ENCODE peak calls at places on chromosomes 6 and 20, in eight cellular contexts. One of them, this sample, is unnamed.
A peak's percentile ranks its signal among the peaks of the same experiment; 100 is the strongest.

GRCh38 chr20:33162753-33163152 is 5.2 kb upstream of the BPIFA2 start:
- DNase-seq in psoas muscle: no peak
- DNase-seq in aorta: no peak
- DNase-seq in upper lobe of left lung: no peak
- DNase-seq in GM23248: no peak
- DNase-seq in fibroblast of lung: no peak
- DNase-seq in IMR-90: no peak
- DNase-seq in tibial artery: no peak
- DNase-seq in this sample: no peak

GRCh38 chr6:91826128-91826527 is 1239.3 kb upstream of the MAP3K7 start:
- DNase-seq in upper lobe of left lung: no peak
- DNase-seq in aorta: no peak
- DNase-seq in psoas muscle: no peak
- DNase-seq in tibial artery: no peak
- DNase-seq in GM23248: no peak
- DNase-seq in IMR-90: no peak
- DNase-seq in fibroblast of lung: no peak
- DNase-seq in this sample: no peak

GRCh38 chr6:13190391-13190790 is 137.9 kb downstream of the TBC1D7 start:
- DNase-seq in aorta: no peak
- DNase-seq in tibial artery: no peak
- DNase-seq in GM23248: peak; percentile 18
- DNase-seq in upper lobe of left lung: no peak
- DNase-seq in IMR-90: no peak
- DNase-seq in psoas muscle: no peak
- DNase-seq in fibroblast of lung: no peak
- DNase-seq in this sample: no peak

GRCh38 chr6:122180132-122180531 is 219.3 kb upstream of the HSF2 start:
- DNase-seq in tibial artery: no peak
- DNase-seq in IMR-90: peak; percentile 13
- DNase-seq in GM23248: peak; percentile 28
- DNase-seq in upper lobe of left lung: no peak
- DNase-seq in fibroblast of lung: peak; percentile 20
- DNase-seq in aorta: no peak
- DNase-seq in psoas muscle: no peak
- DNase-seq in this sample: no peak

GRCh38 chr6:2725999-2726567 is 24.6 kb downstream of the MYLK4 start:
- DNase-seq in upper lobe of left lung: peak; percentile 32
- DNase-seq in IMR-90: peak; percentile 78
- DNase-seq in psoas muscle: no peak
- DNase-seq in fibroblast of lung: peak; percentile 51
- DNase-seq in tibial artery: no peak
- DNase-seq in aorta: no peak
- DNase-seq in GM23248: peak; percentile 69
- DNase-seq in this sample: no peak

GRCh38 chr6:129857838-129858237 is 3.3 kb downstream of the TMEM244 start:
- DNase-seq in aorta: no peak
- DNase-seq in GM23248: no peak
- DNase-seq in upper lobe of left lung: no peak
- DNase-seq in fibroblast of lung: no peak
- DNase-seq in IMR-90: no peak
- DNase-seq in psoas muscle: no peak
- DNase-seq in tibial artery: no peak
- DNase-seq in this sample: no peak

GRCh38 chr6:62393608-62394007 is 107.6 kb upstream of the KHDRBS2 start:
- DNase-seq in psoas muscle: no peak
- DNase-seq in upper lobe of left lung: no peak
- DNase-seq in tibial artery: no peak
- DNase-seq in aorta: no peak
- DNase-seq in IMR-90: no peak
- DNase-seq in fibroblast of lung: no peak
- DNase-seq in GM23248: no peak
- DNase-seq in this sample: no peak

GRCh38 chr6:12348530-12349511 is 58.7 kb downstream of the EDN1 start:
- DNase-seq in IMR-90: peak; percentile 82
- DNase-seq in tibial artery: no peak
- DNase-seq in aorta: no peak
- DNase-seq in upper lobe of left lung: peak; percentile 38
- DNase-seq in psoas muscle: no peak
- DNase-seq in GM23248: peak; percentile 78
- DNase-seq in fibroblast of lung: peak; percentile 33
- DNase-seq in this sample: no peak

GRCh38 chr20:12570371-12570770 is 438.4 kb upstream of the SPTLC3 start:
- DNase-seq in fibroblast of lung: no peak
- DNase-seq in upper lobe of left lung: no peak
- DNase-seq in aorta: no peak
- DNase-seq in GM23248: no peak
- DNase-seq in tibial artery: no peak
- DNase-seq in IMR-90: no peak
- DNase-seq in psoas muscle: no peak
- DNase-seq in this sample: no peak

GRCh38 chr20:19936801-19937583 is 80.2 kb upstream of the NAA20 start:
- DNase-seq in tibial artery: no peak
- DNase-seq in aorta: no peak
- DNase-seq in IMR-90: no peak
- DNase-seq in fibroblast of lung: no peak
- DNase-seq in GM23248: no peak
- DNase-seq in upper lobe of left lung: peak; percentile 38
- DNase-seq in psoas muscle: peak; percentile 61
- DNase-seq in this sample: no peak

GRCh38 chr6:4640139-4640538 is 136.1 kb upstream of the CDYL start:
- DNase-seq in IMR-90: peak; percentile 89
- DNase-seq in aorta: no peak
- DNase-seq in GM23248: peak; percentile 58
- DNase-seq in upper lobe of left lung: no peak
- DNase-seq in fibroblast of lung: peak; percentile 45
- DNase-seq in tibial artery: no peak
- DNase-seq in psoas muscle: no peak
- DNase-seq in this sample: no peak

GRCh38 chr6:4647414-4648365 is 128.5 kb upstream of the CDYL start:
- DNase-seq in IMR-90: peak; percentile 84
- DNase-seq in aorta: peak; percentile 91
- DNase-seq in psoas muscle: peak; percentile 92
- DNase-seq in upper lobe of left lung: peak; percentile 77
- DNase-seq in GM23248: peak; percentile 80
- DNase-seq in tibial artery: peak; percentile 74
- DNase-seq in fibroblast of lung: peak; percentile 82
- DNase-seq in this sample: no peak

GRCh38 chr20:34618676-34619075 is 58.2 kb downstream of the PIGU start:
- DNase-seq in upper lobe of left lung: no peak
- DNase-seq in GM23248: no peak
- DNase-seq in fibroblast of lung: no peak
- DNase-seq in psoas muscle: no peak
- DNase-seq in tibial artery: no peak
- DNase-seq in aorta: no peak
- DNase-seq in IMR-90: no peak
- DNase-seq in this sample: no peak

GRCh38 chr20:22374066-22374465 is 210.3 kb downstream of the FOXA2 start:
- DNase-seq in psoas muscle: no peak
- DNase-seq in IMR-90: no peak
- DNase-seq in upper lobe of left lung: no peak
- DNase-seq in aorta: no peak
- DNase-seq in tibial artery: no peak
- DNase-seq in fibroblast of lung: no peak
- DNase-seq in GM23248: no peak
- DNase-seq in this sample: no peak

GRCh38 chr6:131721161-131721560 is 10.3 kb upstream of the CTAGE9 start:
- DNase-seq in upper lobe of left lung: no peak
- DNase-seq in IMR-90: no peak
- DNase-seq in GM23248: no peak
- DNase-seq in aorta: no peak
- DNase-seq in psoas muscle: no peak
- DNase-seq in fibroblast of lung: no peak
- DNase-seq in tibial artery: no peak
- DNase-seq in this sample: no peak

GRCh38 chr6:36516559-36516958 is 30.7 kb downstream of the STK38 start:
- DNase-seq in tibial artery: no peak
- DNase-seq in fibroblast of lung: no peak
- DNase-seq in aorta: no peak
- DNase-seq in IMR-90: no peak
- DNase-seq in upper lobe of left lung: no peak
- DNase-seq in psoas muscle: no peak
- DNase-seq in GM23248: no peak
- DNase-seq in this sample: no peak

GRCh38 chr6:135922170-135922569 is 70.7 kb downstream of the PDE7B start:
- DNase-seq in fibroblast of lung: peak; percentile 99
- DNase-seq in psoas muscle: no peak
- DNase-seq in IMR-90: peak; percentile 98
- DNase-seq in upper lobe of left lung: peak; percentile 29
- DNase-seq in tibial artery: peak; percentile 35
- DNase-seq in GM23248: peak; percentile 98
- DNase-seq in aorta: no peak
- DNase-seq in this sample: no peak

GRCh38 chr6:63533026-63533425 is 39.3 kb upstream of the LOC128125822 start:
- DNase-seq in aorta: no peak
- DNase-seq in fibroblast of lung: no peak
- DNase-seq in IMR-90: no peak
- DNase-seq in psoas muscle: no peak
- DNase-seq in GM23248: no peak
- DNase-seq in tibial artery: no peak
- DNase-seq in upper lobe of left lung: no peak
- DNase-seq in this sample: no peak

GRCh38 chr6:5997420-5998093 is 9.2 kb downstream of the NRN1 start:
- DNase-seq in fibroblast of lung: no peak
- DNase-seq in aorta: no peak
- DNase-seq in upper lobe of left lung: no peak
- DNase-seq in GM23248: peak; percentile 79
- DNase-seq in psoas muscle: peak; percentile 56
- DNase-seq in IMR-90: no peak
- DNase-seq in tibial artery: no peak
- DNase-seq in this sample: no peak

GRCh38 chr20:38610521-38610920 is 8.9 kb downstream of the ARHGAP40 start:
- DNase-seq in psoas muscle: no peak
- DNase-seq in fibroblast of lung: no peak
- DNase-seq in IMR-90: peak; percentile 6
- DNase-seq in tibial artery: no peak
- DNase-seq in aorta: no peak
- DNase-seq in GM23248: peak; percentile 26
- DNase-seq in upper lobe of left lung: no peak
- DNase-seq in this sample: no peak

GRCh38 chr6:87029711-87030314 is 65.1 kb downstream of the CGA start:
- DNase-seq in tibial artery: no peak
- DNase-seq in aorta: no peak
- DNase-seq in upper lobe of left lung: no peak
- DNase-seq in GM23248: peak; percentile 70
- DNase-seq in fibroblast of lung: peak; percentile 77
- DNase-seq in IMR-90: peak; percentile 72
- DNase-seq in psoas muscle: no peak
- DNase-seq in this sample: no peak

GRCh38 chr6:91715171-91715805 is 1128.4 kb upstream of the MAP3K7 start:
- DNase-seq in tibial artery: no peak
- DNase-seq in IMR-90: no peak
- DNase-seq in aorta: no peak
- DNase-seq in psoas muscle: no peak
- DNase-seq in GM23248: no peak
- DNase-seq in fibroblast of lung: no peak
- DNase-seq in upper lobe of left lung: no peak
- DNase-seq in this sample: no peak

DNA sequence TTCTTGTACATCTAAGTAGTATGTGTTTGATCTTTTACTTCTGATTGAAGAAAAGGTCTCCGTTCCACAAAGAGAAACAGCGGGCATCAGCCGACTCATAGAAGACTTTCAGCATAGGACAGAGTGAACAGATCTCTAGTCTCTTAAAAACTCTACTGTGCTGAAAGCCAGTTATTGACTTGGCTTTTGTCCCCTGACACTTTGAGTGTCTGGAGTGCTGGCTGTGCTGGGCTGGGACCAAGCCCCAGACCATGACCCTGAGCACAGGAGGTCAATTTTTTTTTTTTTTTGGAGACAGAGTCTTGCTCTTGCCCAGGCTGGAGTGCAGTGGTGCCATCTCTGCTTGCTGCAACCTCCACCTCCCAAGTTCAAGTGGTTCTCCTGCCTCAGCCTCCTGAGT is 27.8 kb downstream of the MYBL2 start:
- DNase-seq in fibroblast of lung: no peak
- DNase-seq in aorta: no peak
- DNase-seq in GM23248: no peak
- DNase-seq in IMR-90: no peak
- DNase-seq in upper lobe of left lung: no peak
- DNase-seq in psoas muscle: no peak
- DNase-seq in tibial artery: no peak
- DNase-seq in this sample: no peak
- H3K36me3 ChIP-seq in fibroblast of lung: no peaks in the 10 kb centered on the region
- H3K36me3 ChIP-seq in aorta: no peaks in the 10 kb centered on the region
- H3K36me3 ChIP-seq in GM23248: no peaks in the 10 kb centered on the region
- H3K36me3 ChIP-seq in IMR-90: no peaks in the 10 kb centered on the region
- H3K36me3 ChIP-seq in upper lobe of left lung: no peaks in the 10 kb centered on the region
- H3K36me3 ChIP-seq in psoas muscle: no peaks in the 10 kb centered on the region
- H3K36me3 ChIP-seq in tibial artery: no peaks in the 10 kb centered on the region
- H3K36me3 ChIP-seq in this sample: no peaks in the 10 kb centered on the region

DNA sequence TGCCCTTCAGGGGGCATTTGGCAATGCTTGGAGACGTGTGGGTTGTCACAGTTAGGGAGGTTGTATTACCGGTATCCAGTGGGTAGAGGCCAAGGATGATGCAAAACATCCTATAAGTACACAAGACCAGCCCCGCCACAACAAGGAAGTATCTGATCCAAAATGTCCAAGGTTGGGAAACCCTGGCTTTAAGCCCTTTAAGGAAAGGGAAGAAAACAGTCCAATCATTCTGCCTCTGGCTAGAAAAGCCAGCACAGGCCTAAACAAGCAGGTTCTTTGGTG is 3.6 kb upstream of the ZMYND8 start:
- DNase-seq in GM23248: peak; percentile 64
- DNase-seq in IMR-90: peak; percentile 64
- DNase-seq in aorta: no peak
- DNase-seq in tibial artery: peak; percentile 76
- DNase-seq in psoas muscle: no peak
- DNase-seq in fibroblast of lung: peak; percentile 73
- DNase-seq in upper lobe of left lung: peak; percentile 77
- DNase-seq in this sample: no peak
- H3K4me1 ChIP-seq in GM23248: peaks cover 59% of the 10 kb centered on the region
- H3K4me1 ChIP-seq in IMR-90: peaks cover 48% of the 10 kb centered on the region
- H3K4me1 ChIP-seq in aorta: peaks cover 5% of the 10 kb centered on the region
- H3K4me1 ChIP-seq in tibial artery: peaks cover 18% of the 10 kb centered on the region
- H3K4me1 ChIP-seq in psoas muscle: peaks cover 69% of the 10 kb centered on the region
- H3K4me1 ChIP-seq in fibroblast of lung: peaks cover 46% of the 10 kb centered on the region
- H3K4me1 ChIP-seq in upper lobe of left lung: peaks cover 77% of the 10 kb centered on the region
- H3K4me1 ChIP-seq in this sample: peaks cover 43% of the 10 kb centered on the region

GRCh38 chr20:58694241-58695083 is 1.9 kb downstream of the NPEPL1 start:
- DNase-seq in psoas muscle: no peak
- DNase-seq in tibial artery: no peak
- DNase-seq in IMR-90: no peak
- DNase-seq in GM23248: no peak
- DNase-seq in aorta: peak; percentile 68
- DNase-seq in fibroblast of lung: no peak
- DNase-seq in upper lobe of left lung: no peak
- DNase-seq in this sample: no peak
- H3K4me3 ChIP-seq in psoas muscle: no peak overlapping the region
- H3K4me3 ChIP-seq in tibial artery: no peak overlapping the region
- H3K4me3 ChIP-seq in IMR-90: no peak overlapping the region
- H3K4me3 ChIP-seq in GM23248: peak overlapping the region; percentile 69
- H3K4me3 ChIP-seq in aorta: no peak overlapping the region
- H3K4me3 ChIP-seq in fibroblast of lung: no peak overlapping the region
- H3K4me3 ChIP-seq in upper lobe of left lung: no peak overlapping the region
- H3K4me3 ChIP-seq in this sample: no peak overlapping the region

DNA sequence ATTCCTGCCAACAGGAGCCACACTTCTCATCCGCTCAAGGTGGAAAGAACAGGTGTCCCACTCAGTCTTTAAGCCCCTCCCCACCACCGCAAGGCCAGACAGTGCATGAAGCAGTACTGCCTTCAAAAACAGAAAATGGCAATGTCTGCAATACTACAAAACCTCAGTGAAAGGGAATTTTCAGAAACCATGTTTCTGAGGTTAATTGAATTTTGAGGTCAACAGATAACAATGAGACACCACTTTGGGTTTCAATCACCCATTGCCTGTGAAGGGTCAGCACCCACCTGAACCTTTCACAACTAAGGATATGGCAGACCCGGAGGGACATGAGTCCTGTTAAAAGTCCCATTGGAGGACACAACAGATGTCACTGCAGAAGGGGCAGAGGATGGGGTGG is 13.0 kb downstream of the ZC3H12D start:
- DNase-seq in fibroblast of lung: no peak
- DNase-seq in IMR-90: no peak
- DNase-seq in GM23248: no peak
- DNase-seq in tibial artery: no peak
- DNase-seq in upper lobe of left lung: no peak
- DNase-seq in psoas muscle: no peak
- DNase-seq in aorta: no peak
- DNase-seq in this sample: no peak
- H3K36me3 ChIP-seq in fibroblast of lung: no peaks in the 10 kb centered on the region
- H3K36me3 ChIP-seq in IMR-90: no peaks in the 10 kb centered on the region
- H3K36me3 ChIP-seq in GM23248: no peaks in the 10 kb centered on the region
- H3K36me3 ChIP-seq in tibial artery: no peaks in the 10 kb centered on the region
- H3K36me3 ChIP-seq in upper lobe of left lung: no peaks in the 10 kb centered on the region
- H3K36me3 ChIP-seq in psoas muscle: no peaks in the 10 kb centered on the region
- H3K36me3 ChIP-seq in aorta: no peaks in the 10 kb centered on the region
- H3K36me3 ChIP-seq in this sample: no peaks in the 10 kb centered on the region